ENCODE peak calls at places on chromosomes 5 and 9, in five cellular contexts. B, K, U, O and N are unnamed samples.

GRCh38 chr5:32044904-32045303 is 129.2 kb downstream of the GOLPH3 start:
- DNase-seq in B (no peak), K (no peak), U (no peak), O (peak), N (no peak)

GRCh38 chr9:87276851-87277251 is 220.8 kb upstream of the DAPK1 start:
- DNase-seq in B (no peak), K (no peak), U (no peak), O (peak), N (no peak)

GRCh38 chr9:134570726-134571325 is 70.8 kb upstream of the COL5A1 start:
- DNase-seq in B (no peak), K (peak), U (peak), O (no peak), N (no peak)

GRCh38 chr9:22229069-22229468 is 217.6 kb upstream of the DMRTA1 start:
- DNase-seq in B (no peak), K (no peak), U (no peak), O (no peak), N (no peak)

GRCh38 chr9:9950813-9951212 is 662.0 kb downstream of the PTPRD start:
- DNase-seq in B (no peak), K (no peak), U (no peak), O (peak), N (no peak)

GRCh38 chr9:89891221-89892052 is 286.6 kb downstream of the GADD45G start:
- DNase-seq in B (no peak), K (peak), U (no peak), O (no peak), N (no peak)

GRCh38 chr5:170126626-170127025 is 20.9 kb downstream of the FOXI1 start:
- DNase-seq in B (no peak), K (no peak), U (no peak), O (no peak), N (no peak)

GRCh38 chr5:144684899-144685298 is 514.2 kb downstream of the KCTD16 start:
- DNase-seq in B (no peak), K (no peak), U (no peak), O (no peak), N (no peak)

GRCh38 chr5:66517361-66517760 is 78.8 kb upstream of the MAST4 start:
- DNase-seq in B (no peak), K (no peak), U (no peak), O (no peak), N (no peak)

GRCh38 chr9:5435912-5436311 is 1.8 kb downstream of the PLGRKT start:
- DNase-seq in B (no peak), K (no peak), U (no peak), O (no peak), N (no peak)

GRCh38 chr9:6212722-6213375 is 2.8 kb upstream of the IL33 start:
- DNase-seq in B (no peak), K (no peak), U (no peak), O (peak), N (no peak)

GRCh38 chr5:1492757-1493156 is 31.0 kb downstream of the LPCAT1 start:
- DNase-seq in B (no peak), K (no peak), U (no peak), O (no peak), N (no peak)

GRCh38 chr5:40483316-40483715 is 196.4 kb upstream of the PTGER4 start:
- DNase-seq in B (no peak), K (no peak), U (no peak), O (no peak), N (no peak)

GRCh38 chr9:99967457-99967856 is 61.0 kb downstream of the STX17 start:
- DNase-seq in B (no peak), K (no peak), U (no peak), O (no peak), N (no peak)

GRCh38 chr9:111807197-111807596 is 12.5 kb upstream of the SHOC1 start:
- DNase-seq in B (no peak), K (no peak), U (no peak), O (no peak), N (no peak)

GRCh38 chr9:114155967-114156294 is 594 bp downstream of the COL27A1 start:
- DNase-seq in B (peak), K (no peak), U (no peak), O (no peak), N (no peak)

GRCh38 chr9:134818591-134818990 is 62.0 kb upstream of the FCN2 start:
- DNase-seq in B (no peak), K (no peak), U (no peak), O (no peak), N (no peak)

GRCh38 chr9:17719053-17719452 is 140.2 kb downstream of the SH3GL2 start:
- DNase-seq in B (no peak), K (no peak), U (no peak), O (no peak), N (no peak)

GRCh38 chr5:37086466-37087178 is 162.6 kb downstream of the CPLANE1 start:
- DNase-seq in B (no peak), K (no peak), U (no peak), O (peak), N (no peak)

GRCh38 chr5:171342362-171343111 is 33.5 kb downstream of the TLX3 start:
- DNase-seq in B (peak), K (no peak), U (no peak), O (peak), N (no peak)

GRCh38 chr9:126114850-126115460 is 211.7 kb upstream of the MVB12B start:
- DNase-seq in B (no peak), K (no peak), U (no peak), O (no peak), N (no peak)

GRCh38 chr5:68378204-68378830 is 162.8 kb downstream of the PIK3R1 start:
- DNase-seq in B (no peak), K (no peak), U (no peak), O (no peak), N (no peak)

GRCh38 chr9:34089311-34089710 is 37.2 kb downstream of the DCAF12 start:
- DNase-seq in B (no peak), K (no peak), U (no peak), O (no peak), N (no peak)

GRCh38 chr5:57450991-57451876 is 31.4 kb downstream of the ACTBL2 start:
- DNase-seq in B (no peak), K (no peak), U (no peak), O (peak), N (no peak)

GRCh38 chr5:5351288-5352089 is 71.0 kb upstream of the ICE1 start:
- DNase-seq in B (no peak), K (no peak), U (no peak), O (no peak), N (no peak)

GRCh38 chr9:133572821-133573361 is 36.3 kb downstream of the FAM163B start:
- DNase-seq in B (no peak), K (no peak), U (peak), O (no peak), N (peak)

GRCh38 chr5:84229045-84229444 is 155.6 kb downstream of the EDIL3 start:
- DNase-seq in B (no peak), K (no peak), U (no peak), O (no peak), N (no peak)

GRCh38 chr9:122080986-122081385 is 12.1 kb downstream of the TTLL11 start:
- DNase-seq in B (no peak), K (no peak), U (no peak), O (peak), N (no peak)

GRCh38 chr5:96187309-96188027 is 225.8 kb upstream of the ELL2 start:
- DNase-seq in B (no peak), K (no peak), U (no peak), O (no peak), N (no peak)

GRCh38 chr5:132484386-132484715 is 6.2 kb downstream of the IRF1 start:
- DNase-seq in B (no peak), K (peak), U (no peak), O (no peak), N (peak)

GRCh38 chr9:131837316-131837715 is 97.4 kb upstream of the RAPGEF1 start:
- DNase-seq in B (peak), K (no peak), U (no peak), O (no peak), N (peak)

GRCh38 chr5:80061541-80061940 is 26.4 kb downstream of the THBS4 start:
- DNase-seq in B (no peak), K (no peak), U (no peak), O (no peak), N (no peak)

GRCh38 chr5:160260881-160261815 is 31.8 kb downstream of the FABP6 start:
- DNase-seq in B (no peak), K (no peak), U (no peak), O (peak), N (no peak)

GRCh38 chr5:62143268-62144229 is 162.5 kb upstream of the KIF2A start:
- DNase-seq in B (no peak), K (no peak), U (no peak), O (peak), N (no peak)

GRCh38 chr5:16663848-16664247 is 47.1 kb upstream of the RETREG1 start:
- DNase-seq in B (no peak), K (no peak), U (no peak), O (no peak), N (no peak)

GRCh38 chr5:150637245-150638052 is 3.0 kb upstream of the SYNPO start:
- DNase-seq in B (peak), K (no peak), U (no peak), O (peak), N (peak)

GRCh38 chr9:21326526-21327139 is 8.6 kb downstream of the KLHL9 start:
- DNase-seq in B (no peak), K (no peak), U (no peak), O (peak), N (no peak)

GRCh38 chr9:128317629-128318028 is 4.6 kb downstream of the TRUB2 start:
- DNase-seq in B (no peak), K (no peak), U (no peak), O (no peak), N (no peak)

GRCh38 chr5:154276932-154277331 is 86.4 kb downstream of the GALNT10 start:
- DNase-seq in B (no peak), K (peak), U (no peak), O (peak), N (peak)

GRCh38 chr5:56607551-56607950 is 207.8 kb upstream of the MAP3K1 start:
- DNase-seq in B (no peak), K (no peak), U (no peak), O (peak), N (no peak)

DNA sequence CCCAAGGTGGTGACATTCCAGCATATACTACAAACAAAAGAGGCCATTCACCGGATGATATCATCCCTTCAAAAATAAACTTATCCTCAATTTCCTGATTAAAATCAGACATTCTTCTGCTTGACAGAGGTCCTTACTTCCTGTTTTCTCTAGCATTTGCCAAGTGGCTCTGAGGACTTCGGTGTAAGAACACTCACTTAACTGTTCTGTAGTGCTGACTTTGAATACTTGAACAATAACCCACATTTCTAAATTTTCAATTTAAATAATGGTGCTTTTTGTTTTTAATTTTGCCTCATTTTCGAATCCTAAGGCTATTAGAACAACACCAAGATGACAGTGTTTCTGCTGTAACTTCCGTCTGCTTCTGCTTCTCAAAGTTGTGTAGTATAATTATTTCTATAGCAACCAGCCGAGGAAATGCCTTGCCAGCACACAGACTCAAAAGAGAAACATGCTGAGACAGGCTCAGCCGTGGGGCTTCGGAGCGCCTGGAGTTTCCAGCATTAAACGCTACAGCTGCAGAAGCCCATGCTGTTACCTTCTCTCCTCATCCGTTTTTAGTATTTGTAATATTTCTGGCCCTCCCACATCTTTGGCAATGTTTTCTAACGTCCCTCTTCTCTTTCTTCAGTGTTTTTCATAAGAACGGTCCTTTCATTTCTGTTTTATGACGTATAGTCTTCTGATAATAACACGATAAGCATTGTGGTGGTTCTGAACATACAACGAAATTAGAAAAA is 19.5 kb upstream of the ANXA1 start:
- DNase-seq in B (peak), K (peak), U (peak), O (peak), N (peak)
- H3K4me3 ChIP-seq in B (no peak), K (peak), U (peak), O (peak), N (peak)

GRCh38 chr9:136543280-136543679 is 2.6 kb downstream of the NOTCH1 start:
- DNase-seq in B (no peak), K (no peak), U (no peak), O (no peak), N (no peak)
- H3K4me3 ChIP-seq in B (no peak), K (no peak), U (peak), O (no peak), N (peak)

GRCh38 chr9:130008577-130008976 is 34.4 kb downstream of the FNBP1 start:
- DNase-seq in B (no peak), K (no peak), U (no peak), O (no peak), N (no peak)

GRCh38 chr9:130013326-130013725 is 29.7 kb downstream of the FNBP1 start:
- DNase-seq in B (no peak), K (no peak), U (no peak), O (no peak), N (no peak)

GRCh38 chr9:130015353-130016019 is 27.5 kb downstream of the FNBP1 start:
- DNase-seq in B (no peak), K (no peak), U (no peak), O (no peak), N (no peak)

DNA sequence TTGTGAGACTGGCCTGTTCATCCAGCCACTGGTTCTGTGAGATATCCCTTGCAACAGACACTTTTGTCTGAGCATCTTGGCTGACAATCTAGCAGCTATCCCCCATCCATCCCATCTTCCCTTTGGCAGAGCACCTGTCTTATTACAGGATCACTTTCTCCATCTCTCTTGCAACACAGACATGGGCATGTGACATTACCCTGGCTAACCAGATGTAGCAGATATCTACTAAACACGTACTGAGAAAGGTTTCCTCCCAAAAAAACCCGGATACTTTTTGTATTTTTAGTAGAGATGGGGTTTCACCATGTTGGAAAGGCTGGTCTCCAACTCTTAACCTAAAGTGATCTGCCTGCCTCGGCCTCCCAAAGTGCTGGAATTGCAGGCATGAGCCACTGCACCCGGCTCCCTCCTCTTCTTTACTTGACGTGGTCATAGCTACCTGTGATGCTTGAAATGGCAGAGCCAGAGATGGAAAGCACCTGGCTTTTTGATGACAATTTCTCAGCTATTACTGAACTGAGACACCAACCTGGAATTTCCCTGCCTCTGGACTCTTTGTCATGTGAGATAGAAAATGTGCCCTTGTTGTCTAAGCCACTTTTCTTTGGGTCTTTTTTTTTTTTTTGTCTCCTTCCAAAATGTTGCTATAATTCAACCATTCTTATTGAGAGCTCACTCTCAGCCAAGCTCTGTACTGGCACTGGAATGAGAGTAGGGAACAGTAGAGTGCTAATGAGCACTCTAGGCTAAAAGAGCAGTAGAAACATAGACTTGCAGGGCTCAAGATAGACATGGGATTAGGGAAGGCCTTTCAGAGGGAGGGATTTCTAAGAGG is 32.6 kb downstream of the FNBP1 start:
- DNase-seq in B (no peak), K (no peak), U (no peak), O (no peak), N (no peak)
- H3K4me3 ChIP-seq in B (no peak), K (no peak), U (no peak), O (no peak), N (no peak)

GRCh38 chr9:124661184-124661755 is 109.8 kb downstream of the NR6A1 start:
- DNase-seq in B (no peak), K (no peak), U (no peak), O (peak), N (no peak)
- H3K4me3 ChIP-seq in B (no peak), K (no peak), U (no peak), O (no peak), N (no peak)